ENCODE peak calls at places on chromosomes 6 and 20, in ten cellular contexts. One of them, this sample, is unnamed.

GRCh38 chr20:3082306-3082951 is 2.1 kb downstream of the AVP start:
- DNase-seq in left ventricle myocardium inferior: no peak
- DNase-seq in activated B cell treated with CpG ODN at 0.5 μM for 24 hours: no peak
- DNase-seq in HEK293T: no peak
- DNase-seq in left cardiac atrium: no peak
- DNase-seq in type B pancreatic cell: no peak
- DNase-seq in neural crest cell: no peak
- DNase-seq in fibroblast of lung: no peak
- DNase-seq in activated CD4-positive, alpha-beta T cell treated with anti-CD3 and anti-CD28 coated beads, Interleukin-2, amount 50 U/mL, for 48 hours: no peak
- DNase-seq in mesothelial cell of epicardium: no peak
- DNase-seq in this sample: peak; percentile 33

GRCh38 chr6:158321960-158322359 is 9.7 kb downstream of the TULP4 start:
- DNase-seq in left ventricle myocardium inferior: no peak
- DNase-seq in activated B cell treated with CpG ODN at 0.5 μM for 24 hours: no peak
- DNase-seq in HEK293T: no peak
- DNase-seq in left cardiac atrium: no peak
- DNase-seq in type B pancreatic cell: no peak
- DNase-seq in neural crest cell: no peak
- DNase-seq in fibroblast of lung: peak; percentile 83
- DNase-seq in activated CD4-positive, alpha-beta T cell treated with anti-CD3 and anti-CD28 coated beads, Interleukin-2, amount 50 U/mL, for 48 hours: no peak
- DNase-seq in mesothelial cell of epicardium: no peak
- DNase-seq in this sample: peak; percentile 75

GRCh38 chr20:48502758-48503157 is 325.0 kb downstream of the PREX1 start:
- DNase-seq in left ventricle myocardium inferior: no peak
- DNase-seq in activated B cell treated with CpG ODN at 0.5 μM for 24 hours: no peak
- DNase-seq in HEK293T: no peak
- DNase-seq in left cardiac atrium: no peak
- DNase-seq in type B pancreatic cell: no peak
- DNase-seq in neural crest cell: no peak
- DNase-seq in fibroblast of lung: no peak
- DNase-seq in activated CD4-positive, alpha-beta T cell treated with anti-CD3 and anti-CD28 coated beads, Interleukin-2, amount 50 U/mL, for 48 hours: no peak
- DNase-seq in mesothelial cell of epicardium: no peak
- DNase-seq in this sample: no peak

GRCh38 chr20:50992733-50993457 is 30.0 kb downstream of the KCNG1 start:
- DNase-seq in left ventricle myocardium inferior: no peak
- DNase-seq in activated B cell treated with CpG ODN at 0.5 μM for 24 hours: no peak
- DNase-seq in HEK293T: peak; percentile 86
- DNase-seq in left cardiac atrium: no peak
- DNase-seq in type B pancreatic cell: no peak
- DNase-seq in neural crest cell: peak; percentile 68
- DNase-seq in fibroblast of lung: peak; percentile 75
- DNase-seq in activated CD4-positive, alpha-beta T cell treated with anti-CD3 and anti-CD28 coated beads, Interleukin-2, amount 50 U/mL, for 48 hours: no peak
- DNase-seq in mesothelial cell of epicardium: no peak
- DNase-seq in this sample: peak; percentile 76

GRCh38 chr20:14919473-14920157 is 582.2 kb upstream of the FLRT3 start:
- DNase-seq in left ventricle myocardium inferior: no peak
- DNase-seq in activated B cell treated with CpG ODN at 0.5 μM for 24 hours: no peak
- DNase-seq in HEK293T: no peak
- DNase-seq in left cardiac atrium: no peak
- DNase-seq in type B pancreatic cell: no peak
- DNase-seq in neural crest cell: no peak
- DNase-seq in fibroblast of lung: no peak
- DNase-seq in activated CD4-positive, alpha-beta T cell treated with anti-CD3 and anti-CD28 coated beads, Interleukin-2, amount 50 U/mL, for 48 hours: no peak
- DNase-seq in mesothelial cell of epicardium: no peak
- DNase-seq in this sample: peak; percentile 20

GRCh38 chr20:3739926-3740599 is 7.6 kb downstream of the HSPA12B start:
- DNase-seq in left ventricle myocardium inferior: no peak
- DNase-seq in activated B cell treated with CpG ODN at 0.5 μM for 24 hours: no peak
- DNase-seq in HEK293T: no peak
- DNase-seq in left cardiac atrium: no peak
- DNase-seq in type B pancreatic cell: no peak
- DNase-seq in neural crest cell: no peak
- DNase-seq in fibroblast of lung: no peak
- DNase-seq in activated CD4-positive, alpha-beta T cell treated with anti-CD3 and anti-CD28 coated beads, Interleukin-2, amount 50 U/mL, for 48 hours: no peak
- DNase-seq in mesothelial cell of epicardium: no peak
- DNase-seq in this sample: no peak

GRCh38 chr6:24357336-24358218 is at the start of gene DCDC2:
- DNase-seq in left ventricle myocardium inferior: no peak
- DNase-seq in activated B cell treated with CpG ODN at 0.5 μM for 24 hours: peak; percentile 22
- DNase-seq in HEK293T: no peak
- DNase-seq in left cardiac atrium: peak; percentile 29
- DNase-seq in type B pancreatic cell: peak; percentile 72
- DNase-seq in neural crest cell: no peak
- DNase-seq in fibroblast of lung: peak; percentile 21
- DNase-seq in activated CD4-positive, alpha-beta T cell treated with anti-CD3 and anti-CD28 coated beads, Interleukin-2, amount 50 U/mL, for 48 hours: peak; percentile 24
- DNase-seq in mesothelial cell of epicardium: no peak
- DNase-seq in this sample: peak; percentile 18

GRCh38 chr6:140073456-140073855 is 699.0 kb upstream of the CITED2 start:
- DNase-seq in left ventricle myocardium inferior: no peak
- DNase-seq in activated B cell treated with CpG ODN at 0.5 μM for 24 hours: no peak
- DNase-seq in HEK293T: no peak
- DNase-seq in left cardiac atrium: no peak
- DNase-seq in type B pancreatic cell: no peak
- DNase-seq in neural crest cell: no peak
- DNase-seq in fibroblast of lung: no peak
- DNase-seq in activated CD4-positive, alpha-beta T cell treated with anti-CD3 and anti-CD28 coated beads, Interleukin-2, amount 50 U/mL, for 48 hours: no peak
- DNase-seq in mesothelial cell of epicardium: no peak
- DNase-seq in this sample: no peak

GRCh38 chr6:167705211-167705750 is 121.4 kb upstream of the AFDN start:
- DNase-seq in left ventricle myocardium inferior: no peak
- DNase-seq in activated B cell treated with CpG ODN at 0.5 μM for 24 hours: no peak
- DNase-seq in HEK293T: no peak
- DNase-seq in left cardiac atrium: no peak
- DNase-seq in type B pancreatic cell: no peak
- DNase-seq in neural crest cell: no peak
- DNase-seq in fibroblast of lung: no peak
- DNase-seq in activated CD4-positive, alpha-beta T cell treated with anti-CD3 and anti-CD28 coated beads, Interleukin-2, amount 50 U/mL, for 48 hours: no peak
- DNase-seq in mesothelial cell of epicardium: no peak
- DNase-seq in this sample: no peak

GRCh38 chr6:20868397-20869185 is 334.3 kb downstream of the CDKAL1 start:
- DNase-seq in left ventricle myocardium inferior: no peak
- DNase-seq in activated B cell treated with CpG ODN at 0.5 μM for 24 hours: no peak
- DNase-seq in HEK293T: no peak
- DNase-seq in left cardiac atrium: no peak
- DNase-seq in type B pancreatic cell: no peak
- DNase-seq in neural crest cell: no peak
- DNase-seq in fibroblast of lung: no peak
- DNase-seq in activated CD4-positive, alpha-beta T cell treated with anti-CD3 and anti-CD28 coated beads, Interleukin-2, amount 50 U/mL, for 48 hours: no peak
- DNase-seq in mesothelial cell of epicardium: no peak
- DNase-seq in this sample: peak; percentile 9

GRCh38 chr6:149862901-149863595 is 1.1 kb downstream of the LRP11 start:
- DNase-seq in left ventricle myocardium inferior: peak; percentile 76
- DNase-seq in activated B cell treated with CpG ODN at 0.5 μM for 24 hours: no peak
- DNase-seq in HEK293T: peak; percentile 64
- DNase-seq in left cardiac atrium: peak; percentile 74
- DNase-seq in type B pancreatic cell: no peak
- DNase-seq in neural crest cell: peak; percentile 56
- DNase-seq in fibroblast of lung: peak; percentile 69
- DNase-seq in activated CD4-positive, alpha-beta T cell treated with anti-CD3 and anti-CD28 coated beads, Interleukin-2, amount 50 U/mL, for 48 hours: peak; percentile 47
- DNase-seq in mesothelial cell of epicardium: peak; percentile 37
- DNase-seq in this sample: peak; percentile 91

GRCh38 chr20:48789185-48789668 is 38.6 kb downstream of the PREX1 start:
- DNase-seq in left ventricle myocardium inferior: no peak
- DNase-seq in activated B cell treated with CpG ODN at 0.5 μM for 24 hours: peak; percentile 14
- DNase-seq in HEK293T: no peak
- DNase-seq in left cardiac atrium: no peak
- DNase-seq in type B pancreatic cell: no peak
- DNase-seq in neural crest cell: no peak
- DNase-seq in fibroblast of lung: no peak
- DNase-seq in activated CD4-positive, alpha-beta T cell treated with anti-CD3 and anti-CD28 coated beads, Interleukin-2, amount 50 U/mL, for 48 hours: no peak
- DNase-seq in mesothelial cell of epicardium: no peak
- DNase-seq in this sample: no peak

GRCh38 chr20:44035924-44036323 is 121.3 kb downstream of the TOX2 start:
- DNase-seq in left ventricle myocardium inferior: no peak
- DNase-seq in activated B cell treated with CpG ODN at 0.5 μM for 24 hours: no peak
- DNase-seq in HEK293T: no peak
- DNase-seq in left cardiac atrium: no peak
- DNase-seq in type B pancreatic cell: peak; percentile 55
- DNase-seq in neural crest cell: no peak
- DNase-seq in fibroblast of lung: no peak
- DNase-seq in activated CD4-positive, alpha-beta T cell treated with anti-CD3 and anti-CD28 coated beads, Interleukin-2, amount 50 U/mL, for 48 hours: no peak
- DNase-seq in mesothelial cell of epicardium: no peak
- DNase-seq in this sample: no peak

GRCh38 chr6:167452338-167453081 is 127.6 kb downstream of the TTLL2 start:
- DNase-seq in left ventricle myocardium inferior: no peak
- DNase-seq in activated B cell treated with CpG ODN at 0.5 μM for 24 hours: no peak
- DNase-seq in HEK293T: no peak
- DNase-seq in left cardiac atrium: no peak
- DNase-seq in type B pancreatic cell: no peak
- DNase-seq in neural crest cell: no peak
- DNase-seq in fibroblast of lung: no peak
- DNase-seq in activated CD4-positive, alpha-beta T cell treated with anti-CD3 and anti-CD28 coated beads, Interleukin-2, amount 50 U/mL, for 48 hours: no peak
- DNase-seq in mesothelial cell of epicardium: no peak
- DNase-seq in this sample: no peak

GRCh38 chr6:35736293-35736894 is 438 bp upstream of the ARMC12 start:
- DNase-seq in left ventricle myocardium inferior: peak; percentile 78
- DNase-seq in activated B cell treated with CpG ODN at 0.5 μM for 24 hours: peak; percentile 67
- DNase-seq in HEK293T: peak; percentile 66
- DNase-seq in left cardiac atrium: peak; percentile 78
- DNase-seq in type B pancreatic cell: peak; percentile 79
- DNase-seq in neural crest cell: peak; percentile 79
- DNase-seq in fibroblast of lung: peak; percentile 25
- DNase-seq in activated CD4-positive, alpha-beta T cell treated with anti-CD3 and anti-CD28 coated beads, Interleukin-2, amount 50 U/mL, for 48 hours: peak; percentile 88
- DNase-seq in mesothelial cell of epicardium: peak; percentile 57
- DNase-seq in this sample: peak; percentile 81

GRCh38 chr6:118893095-118893881 is 664 bp upstream of the ASF1A start:
- DNase-seq in left ventricle myocardium inferior: no peak
- DNase-seq in activated B cell treated with CpG ODN at 0.5 μM for 24 hours: no peak
- DNase-seq in HEK293T: peak; percentile 36
- DNase-seq in left cardiac atrium: no peak
- DNase-seq in type B pancreatic cell: no peak
- DNase-seq in neural crest cell: no peak
- DNase-seq in fibroblast of lung: peak; percentile 64
- DNase-seq in activated CD4-positive, alpha-beta T cell treated with anti-CD3 and anti-CD28 coated beads, Interleukin-2, amount 50 U/mL, for 48 hours: peak; percentile 40
- DNase-seq in mesothelial cell of epicardium: no peak
- DNase-seq in this sample: peak; percentile 76

GRCh38 chr6:121055572-121056163 is 278.6 kb downstream of the TBC1D32 start:
- DNase-seq in left ventricle myocardium inferior: no peak
- DNase-seq in activated B cell treated with CpG ODN at 0.5 μM for 24 hours: no peak
- DNase-seq in HEK293T: peak; percentile 63
- DNase-seq in left cardiac atrium: no peak
- DNase-seq in type B pancreatic cell: no peak
- DNase-seq in neural crest cell: peak; percentile 9
- DNase-seq in fibroblast of lung: peak; percentile 26
- DNase-seq in activated CD4-positive, alpha-beta T cell treated with anti-CD3 and anti-CD28 coated beads, Interleukin-2, amount 50 U/mL, for 48 hours: no peak
- DNase-seq in mesothelial cell of epicardium: no peak
- DNase-seq in this sample: peak; percentile 76

GRCh38 chr20:21090112-21090737 is 15.9 kb downstream of the LINC00237 start:
- DNase-seq in left ventricle myocardium inferior: no peak
- DNase-seq in activated B cell treated with CpG ODN at 0.5 μM for 24 hours: no peak
- DNase-seq in HEK293T: no peak
- DNase-seq in left cardiac atrium: no peak
- DNase-seq in type B pancreatic cell: no peak
- DNase-seq in neural crest cell: no peak
- DNase-seq in fibroblast of lung: no peak
- DNase-seq in activated CD4-positive, alpha-beta T cell treated with anti-CD3 and anti-CD28 coated beads, Interleukin-2, amount 50 U/mL, for 48 hours: no peak
- DNase-seq in mesothelial cell of epicardium: no peak
- DNase-seq in this sample: no peak

GRCh38 chr6:45657243-45657642 is 279.5 kb upstream of the SUPT3H start:
- DNase-seq in left ventricle myocardium inferior: no peak
- DNase-seq in activated B cell treated with CpG ODN at 0.5 μM for 24 hours: no peak
- DNase-seq in HEK293T: no peak
- DNase-seq in left cardiac atrium: no peak
- DNase-seq in type B pancreatic cell: no peak
- DNase-seq in neural crest cell: no peak
- DNase-seq in fibroblast of lung: peak; percentile 82
- DNase-seq in activated CD4-positive, alpha-beta T cell treated with anti-CD3 and anti-CD28 coated beads, Interleukin-2, amount 50 U/mL, for 48 hours: no peak
- DNase-seq in mesothelial cell of epicardium: no peak
- DNase-seq in this sample: no peak

GRCh38 chr6:14210077-14210476 is 92.5 kb downstream of the CD83 start:
- DNase-seq in left ventricle myocardium inferior: no peak
- DNase-seq in activated B cell treated with CpG ODN at 0.5 μM for 24 hours: no peak
- DNase-seq in HEK293T: no peak
- DNase-seq in left cardiac atrium: no peak
- DNase-seq in type B pancreatic cell: no peak
- DNase-seq in neural crest cell: no peak
- DNase-seq in fibroblast of lung: no peak
- DNase-seq in activated CD4-positive, alpha-beta T cell treated with anti-CD3 and anti-CD28 coated beads, Interleukin-2, amount 50 U/mL, for 48 hours: no peak
- DNase-seq in mesothelial cell of epicardium: no peak
- DNase-seq in this sample: no peak

GRCh38 chr6:161414800-161415199 is 140.9 kb upstream of the AGPAT4 start:
- DNase-seq in left ventricle myocardium inferior: no peak
- DNase-seq in activated B cell treated with CpG ODN at 0.5 μM for 24 hours: no peak
- DNase-seq in HEK293T: no peak
- DNase-seq in left cardiac atrium: no peak
- DNase-seq in type B pancreatic cell: no peak
- DNase-seq in neural crest cell: no peak
- DNase-seq in fibroblast of lung: peak; percentile 26
- DNase-seq in activated CD4-positive, alpha-beta T cell treated with anti-CD3 and anti-CD28 coated beads, Interleukin-2, amount 50 U/mL, for 48 hours: no peak
- DNase-seq in mesothelial cell of epicardium: no peak
- DNase-seq in this sample: peak; percentile 23

GRCh38 chr6:28402197-28402596 is 2.6 kb upstream of the ZSCAN12 start:
- DNase-seq in left ventricle myocardium inferior: no peak
- DNase-seq in activated B cell treated with CpG ODN at 0.5 μM for 24 hours: no peak
- DNase-seq in HEK293T: no peak
- DNase-seq in left cardiac atrium: no peak
- DNase-seq in type B pancreatic cell: no peak
- DNase-seq in neural crest cell: no peak
- DNase-seq in fibroblast of lung: no peak
- DNase-seq in activated CD4-positive, alpha-beta T cell treated with anti-CD3 and anti-CD28 coated beads, Interleukin-2, amount 50 U/mL, for 48 hours: no peak
- DNase-seq in mesothelial cell of epicardium: no peak
- DNase-seq in this sample: no peak

GRCh38 chr6:68642977-68643376 is 7.9 kb downstream of the ADGRB3 start:
- DNase-seq in left ventricle myocardium inferior: no peak
- DNase-seq in activated B cell treated with CpG ODN at 0.5 μM for 24 hours: no peak
- DNase-seq in HEK293T: no peak
- DNase-seq in left cardiac atrium: no peak
- DNase-seq in type B pancreatic cell: no peak
- DNase-seq in neural crest cell: no peak
- DNase-seq in fibroblast of lung: no peak
- DNase-seq in activated CD4-positive, alpha-beta T cell treated with anti-CD3 and anti-CD28 coated beads, Interleukin-2, amount 50 U/mL, for 48 hours: no peak
- DNase-seq in mesothelial cell of epicardium: no peak
- DNase-seq in this sample: no peak

GRCh38 chr6:43014434-43014909 is 423 bp downstream of the KLHDC3 start:
- DNase-seq in left ventricle myocardium inferior: no peak
- DNase-seq in activated B cell treated with CpG ODN at 0.5 μM for 24 hours: no peak
- DNase-seq in HEK293T: no peak
- DNase-seq in left cardiac atrium: no peak
- DNase-seq in type B pancreatic cell: no peak
- DNase-seq in neural crest cell: no peak
- DNase-seq in fibroblast of lung: peak; percentile 39
- DNase-seq in activated CD4-positive, alpha-beta T cell treated with anti-CD3 and anti-CD28 coated beads, Interleukin-2, amount 50 U/mL, for 48 hours: no peak
- DNase-seq in mesothelial cell of epicardium: no peak
- DNase-seq in this sample: peak; percentile 67

GRCh38 chr20:6767166-6767535 is 335 bp upstream of the BMP2 start:
- DNase-seq in left ventricle myocardium inferior: no peak
- DNase-seq in activated B cell treated with CpG ODN at 0.5 μM for 24 hours: no peak
- DNase-seq in HEK293T: no peak
- DNase-seq in left cardiac atrium: no peak
- DNase-seq in type B pancreatic cell: no peak
- DNase-seq in neural crest cell: no peak
- DNase-seq in fibroblast of lung: no peak
- DNase-seq in activated CD4-positive, alpha-beta T cell treated with anti-CD3 and anti-CD28 coated beads, Interleukin-2, amount 50 U/mL, for 48 hours: no peak
- DNase-seq in mesothelial cell of epicardium: no peak
- DNase-seq in this sample: no peak

GRCh38 chr6:85756982-85757381 is 114.3 kb upstream of the SYNCRIP start:
- DNase-seq in left ventricle myocardium inferior: no peak
- DNase-seq in activated B cell treated with CpG ODN at 0.5 μM for 24 hours: no peak
- DNase-seq in HEK293T: no peak
- DNase-seq in left cardiac atrium: no peak
- DNase-seq in type B pancreatic cell: no peak
- DNase-seq in neural crest cell: no peak
- DNase-seq in fibroblast of lung: peak; percentile 17
- DNase-seq in activated CD4-positive, alpha-beta T cell treated with anti-CD3 and anti-CD28 coated beads, Interleukin-2, amount 50 U/mL, for 48 hours: no peak
- DNase-seq in mesothelial cell of epicardium: no peak
- DNase-seq in this sample: peak; percentile 37

GRCh38 chr6:116326392-116326717 is 44.4 kb upstream of the DSE start:
- DNase-seq in left ventricle myocardium inferior: no peak
- DNase-seq in activated B cell treated with CpG ODN at 0.5 μM for 24 hours: no peak
- DNase-seq in HEK293T: no peak
- DNase-seq in left cardiac atrium: peak; percentile 33
- DNase-seq in type B pancreatic cell: no peak
- DNase-seq in neural crest cell: no peak
- DNase-seq in fibroblast of lung: peak; percentile 42
- DNase-seq in activated CD4-positive, alpha-beta T cell treated with anti-CD3 and anti-CD28 coated beads, Interleukin-2, amount 50 U/mL, for 48 hours: no peak
- DNase-seq in mesothelial cell of epicardium: no peak
- DNase-seq in this sample: no peak

This sample was measured in astrocyte of the hippocampus.